ENCODE peak calls at places on chromosomes 4 and X, in eight cellular contexts. P is breast epithelium, I is IMR-90, N is Karpas-422, H is fibroblast of lung, U is body of pancreas, G is GM23248, V is GM23338. J is an unnamed sample. For H3K27me3, the result is how much of the 10 kb centered on the place peaks cover.

GRCh38 chr4:93645120-93645519 is 183.4 kb upstream of the ATOH1 start:
- DNase-seq in N (no peak), V (no peak), P (no peak), U (no peak), G (no peak), I (no peak), H (no peak), J (no peak)

GRCh38 chrX:18681996-18682395 is 10.1 kb upstream of the RS1 start:
- DNase-seq in P (no peak), G (no peak), I (no peak), N (no peak), V (no peak), H (no peak), U (no peak), J (no peak)

GRCh38 chr4:134624365-134624764 is 422.8 kb upstream of the PABPC4L start:
- DNase-seq in U (no peak), N (no peak), H (no peak), I (no peak), V (peak), G (no peak), P (no peak), J (no peak)

GRCh38 chr4:181085584-181085983 is 1157.6 kb upstream of the TENM3 start:
- DNase-seq in V (no peak), H (no peak), P (no peak), N (no peak), G (no peak), U (no peak), I (no peak), J (no peak)

GRCh38 chrX:37350034-37350365 is 836 bp downstream of the PRRG1 start:
- DNase-seq in V (no peak), U (peak), H (peak), N (no peak), G (peak), I (peak), P (no peak), J (no peak)

GRCh38 chr4:121842862-121843261 is 19.2 kb upstream of the CCNA2 start:
- DNase-seq in N (no peak), P (no peak), U (no peak), V (no peak), G (no peak), H (no peak), I (no peak), J (no peak)

GRCh38 chr4:139144161-139144859 is 32.7 kb downstream of the ELF2 start:
- DNase-seq in V (peak), N (no peak), H (peak), G (peak), I (peak), P (no peak), U (peak), J (no peak)

GRCh38 chrX:19578956-19579355 is 63.6 kb upstream of the MAP3K15 start:
- DNase-seq in N (no peak), U (no peak), G (peak), V (no peak), P (no peak), H (no peak), I (no peak), J (no peak)

GRCh38 chrX:132957211-132958085 is 981 bp downstream of the HS6ST2 start:
- DNase-seq in P (no peak), N (no peak), H (no peak), I (no peak), V (peak), G (peak), U (no peak), J (no peak)

GRCh38 chrX:115233497-115234219 is at the start of gene LRCH2:
- DNase-seq in H (no peak), U (no peak), V (peak), N (no peak), I (peak), G (peak), P (no peak), J (no peak)

GRCh38 chrX:70485466-70485865 is 40.8 kb downstream of the DLG3 start:
- DNase-seq in I (no peak), H (no peak), V (peak), N (no peak), U (no peak), P (no peak), G (no peak), J (no peak)

GRCh38 chr4:16725252-16725651 is 173.2 kb downstream of the LDB2 start:
- DNase-seq in P (no peak), V (no peak), I (no peak), H (no peak), N (no peak), G (no peak), U (no peak), J (no peak)

GRCh38 chrX:21745756-21746155 is 12.2 kb downstream of the SMPX start:
- DNase-seq in P (no peak), I (peak), N (peak), U (peak), V (peak), H (peak), G (peak), J (peak)

GRCh38 chr4:6647582-6648230 is 7.2 kb downstream of the MRFAP1 start:
- DNase-seq in P (no peak), U (no peak), N (no peak), H (no peak), V (no peak), G (no peak), I (no peak), J (no peak)

GRCh38 chr4:151784676-151785075 is 23.9 kb upstream of the GATB start:
- DNase-seq in G (no peak), U (no peak), N (no peak), I (no peak), V (no peak), H (no peak), P (no peak), J (no peak)

GRCh38 chrX:14591976-14592375 is 62.6 kb downstream of the GLRA2 start:
- DNase-seq in U (no peak), H (no peak), P (no peak), V (no peak), G (peak), N (no peak), I (no peak), J (no peak)

GRCh38 chr4:106017975-106018374 is 122.7 kb downstream of the NPNT start:
- DNase-seq in U (no peak), N (no peak), I (no peak), P (no peak), V (no peak), G (no peak), H (no peak), J (no peak)

GRCh38 chrX:109952050-109952449 is 50.9 kb upstream of the TMEM164 start:
- DNase-seq in P (no peak), G (peak), V (no peak), I (no peak), U (no peak), N (no peak), H (no peak), J (no peak)

DNA sequence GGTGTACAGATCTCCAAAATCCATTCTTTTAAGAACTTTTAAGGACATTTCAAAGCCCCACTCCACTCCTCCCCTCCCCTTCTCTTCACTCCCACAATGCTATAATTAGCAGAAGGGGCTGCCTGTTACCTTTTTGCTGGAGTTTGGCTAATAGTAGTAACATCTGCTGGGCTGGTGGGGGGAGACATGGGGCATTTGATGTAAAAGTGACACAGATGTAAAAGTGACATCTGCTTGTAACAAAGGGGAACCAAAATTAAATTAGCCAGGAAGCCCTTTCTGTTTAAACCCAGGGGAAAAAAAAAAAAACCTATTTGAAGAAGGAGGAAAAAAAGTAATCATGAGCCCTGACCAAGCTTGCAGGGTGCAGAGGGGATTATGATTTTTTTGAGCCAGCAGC is 5.4 kb upstream of the PHOX2B start:
- DNase-seq in P (no peak), N (no peak), V (no peak), I (no peak), G (no peak), H (no peak), U (no peak), J (no peak)
- H3K27me3 ChIP-seq in P (under half), N (under half), V (half or more), I (half or more), G (half or more), H (under half), U (under half), J (half or more)

GRCh38 chr4:173503330-173504180 is 26.5 kb downstream of the HAND2 start:
- DNase-seq in V (peak), G (no peak), U (no peak), P (no peak), I (no peak), N (no peak), H (no peak), J (no peak)
- H3K27me3 ChIP-seq in V (half or more), G (under half), U (under half), P (under half), I (half or more), N (under half), H (under half), J (half or more)

DNA sequence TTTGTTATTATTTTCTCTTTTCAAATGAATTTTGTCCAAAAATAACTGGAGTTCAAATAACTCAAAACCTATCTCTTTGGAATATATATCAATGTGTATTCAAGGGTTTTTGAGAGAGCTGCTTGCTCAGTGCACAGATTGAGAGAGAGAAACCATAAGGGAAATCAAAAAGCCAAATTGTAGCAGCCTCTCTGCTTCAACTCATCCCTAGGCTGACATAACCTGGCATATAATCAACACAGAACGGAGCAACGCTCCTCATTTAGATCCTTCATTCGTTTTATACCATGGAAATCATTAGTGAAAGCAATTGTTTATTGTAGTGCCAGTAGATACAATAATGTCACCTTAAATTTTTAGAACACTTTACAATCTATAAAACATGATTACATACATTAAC is 1.8 kb upstream of the GPM6A start:
- DNase-seq in V (no peak), P (no peak), N (no peak), U (no peak), I (no peak), G (no peak), H (no peak), J (no peak)
- H3K27me3 ChIP-seq in V (under half), P (under half), N (under half), U (under half), I (under half), G (under half), H (under half), J (under half)

DNA sequence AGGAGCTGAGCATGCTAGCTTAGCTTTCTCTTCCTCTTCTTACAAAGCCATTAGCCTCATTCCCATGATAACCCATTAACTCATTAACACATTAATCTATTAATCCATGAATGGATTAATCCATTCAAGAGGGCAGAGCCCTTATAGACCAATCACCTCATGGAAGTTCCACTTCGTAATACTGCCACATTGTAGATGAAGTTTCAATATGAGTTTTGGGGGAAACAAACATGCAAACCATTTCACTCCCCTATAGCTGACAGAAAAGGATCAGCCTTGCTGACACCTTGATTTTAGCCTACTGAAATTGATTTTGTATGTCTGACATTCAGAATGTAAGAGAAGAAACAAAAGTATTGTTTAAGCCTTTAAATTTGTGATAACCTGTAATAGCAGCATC is 251.8 kb upstream of the GALNTL6 start:
- DNase-seq in P (no peak), U (no peak), H (no peak), I (no peak), V (no peak), G (no peak), N (no peak), J (no peak)
- H3K27me3 ChIP-seq in P (under half), U (under half), H (under half), I (under half), V (under half), G (under half), N (under half), J (under half)

GRCh38 chrX:123339201-123339905 is 155.3 kb downstream of the GRIA3 start:
- DNase-seq in P (no peak), N (peak), G (peak), I (no peak), V (no peak), H (no peak), U (no peak), J (no peak)

GRCh38 chrX:123336666-123337065 is 152.6 kb downstream of the GRIA3 start:
- DNase-seq in V (no peak), I (no peak), U (no peak), N (no peak), P (no peak), G (peak), H (no peak), J (no peak)

GRCh38 chrX:123338240-123338639 is 154.2 kb downstream of the GRIA3 start:
- DNase-seq in H (no peak), I (no peak), G (no peak), V (no peak), N (no peak), U (no peak), P (no peak), J (no peak)

GRCh38 chrX:123340691-123341090 is 156.6 kb downstream of the GRIA3 start:
- DNase-seq in G (peak), P (no peak), H (no peak), N (no peak), I (no peak), V (no peak), U (no peak), J (no peak)
- H3K27me3 ChIP-seq in G (under half), P (under half), H (under half), N (under half), I (under half), V (under half), U (under half), J (under half)

DNA sequence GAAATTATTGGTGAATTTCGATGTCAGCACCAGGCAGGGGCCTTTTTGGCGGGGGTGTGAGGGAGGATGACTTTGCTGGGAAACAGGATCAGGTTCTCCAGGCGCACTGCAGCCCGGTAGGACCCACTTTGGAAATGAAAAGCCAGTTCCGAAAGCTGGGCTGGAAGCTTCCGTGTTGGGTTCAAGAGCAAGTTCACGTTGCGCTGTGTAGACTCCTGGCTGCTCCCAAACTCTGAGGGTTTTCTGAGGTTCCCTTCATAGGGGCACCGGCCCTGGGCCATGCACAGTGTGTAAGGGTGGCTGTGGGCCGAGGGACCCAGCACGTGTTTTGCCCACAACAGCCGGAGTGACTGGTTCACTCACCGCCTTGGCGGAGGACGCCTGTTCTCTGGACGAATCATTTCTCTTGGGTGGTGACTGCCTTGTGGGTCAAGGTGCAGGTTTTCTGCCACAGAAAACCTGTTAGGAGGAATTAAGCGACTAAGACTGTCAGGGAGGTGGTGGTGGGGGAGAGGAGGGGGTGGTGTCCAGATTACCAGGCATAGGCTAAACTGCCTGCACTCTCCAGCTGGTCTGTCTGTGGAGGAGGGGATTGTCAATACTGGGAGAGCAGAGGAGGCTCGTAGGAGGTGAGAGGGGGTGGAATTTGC is 8.0 kb downstream of the SHOX start:
- DNase-seq in N (no peak), U (no peak), I (no peak), V (peak), P (peak), H (no peak), G (no peak), J (no peak)
- H3K27me3 ChIP-seq in N (under half), U (under half), I (under half), V (half or more), P (under half), H (under half), G (under half), J (half or more)

DNA sequence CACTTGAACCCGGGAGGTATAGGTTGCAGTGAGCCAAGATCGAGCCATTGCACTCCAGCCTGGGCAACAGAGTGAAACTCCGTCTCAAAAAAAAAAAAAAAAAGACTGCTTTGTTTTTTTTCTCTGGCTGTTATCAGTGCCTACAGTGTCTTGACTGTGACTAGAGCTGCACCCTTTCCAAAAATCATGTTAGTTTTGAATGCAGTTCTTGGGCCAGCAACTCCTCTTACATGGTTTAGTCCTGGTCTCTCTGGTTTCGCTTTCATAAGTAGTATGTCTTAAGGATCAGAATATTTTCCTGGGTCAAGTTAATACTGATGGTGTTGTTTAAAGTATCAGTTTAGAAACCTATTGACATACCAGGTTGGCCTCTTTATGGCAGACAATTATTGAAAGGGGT is 34.2 kb upstream of the NALF2 start:
- DNase-seq in H (no peak), P (no peak), I (no peak), G (no peak), V (no peak), N (no peak), U (no peak), J (no peak)
- H3K27me3 ChIP-seq in H (under half), P (under half), I (under half), G (under half), V (under half), N (under half), U (under half), J (under half)

DNA sequence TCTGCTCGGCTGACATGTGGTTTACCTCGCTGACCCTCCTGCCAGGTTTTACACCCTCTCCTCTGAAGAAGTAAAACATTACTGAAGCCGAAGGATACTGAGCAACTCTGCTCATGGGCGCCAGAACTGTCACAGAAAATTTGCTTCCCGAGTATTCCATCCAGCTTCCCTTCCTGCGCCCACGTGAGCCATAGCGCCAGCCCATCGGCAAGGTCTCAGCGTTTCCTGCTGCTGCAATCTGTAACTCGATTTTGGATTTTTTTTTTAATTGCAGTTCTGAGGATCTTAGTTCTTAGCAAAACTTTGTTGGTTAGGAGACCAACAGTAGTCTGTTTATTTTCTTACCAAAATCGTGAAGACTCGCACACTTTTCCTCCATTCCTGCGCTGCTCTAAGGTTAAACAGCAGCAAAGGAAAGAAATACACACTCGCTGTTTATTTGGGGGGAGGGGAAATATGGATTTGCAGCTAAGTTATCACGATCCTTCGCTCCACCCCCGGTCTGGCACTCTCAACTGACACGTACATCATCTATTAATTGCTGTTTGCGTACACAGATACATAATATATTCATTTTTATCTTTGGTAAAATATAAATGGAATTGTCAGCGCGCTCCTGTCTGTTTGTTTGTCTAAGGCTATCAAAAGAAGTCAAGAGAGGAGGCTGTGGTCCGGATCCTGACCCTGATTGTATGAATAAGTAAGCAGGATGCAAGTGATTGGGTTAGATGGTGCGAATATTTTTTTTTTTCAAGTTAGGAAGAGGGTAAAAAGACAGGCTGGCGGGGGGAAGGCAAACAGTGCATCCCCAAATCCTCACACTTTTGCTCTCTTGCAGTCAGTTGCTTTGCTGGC is at the start of gene TLL1:
- DNase-seq in N (no peak), G (no peak), H (peak), P (no peak), I (no peak), V (peak), U (peak), J (no peak)
- H3K27me3 ChIP-seq in N (under half), G (under half), H (under half), P (under half), I (under half), V (half or more), U (under half), J (under half)

GRCh38 chrX:107940095-107940494 is 42.1 kb downstream of the TEX13B start:
- DNase-seq in I (no peak), U (no peak), N (no peak), H (peak), P (no peak), V (no peak), G (no peak), J (no peak)
- H3K27me3 ChIP-seq in I (under half), U (under half), N (under half), H (under half), P (under half), V (under half), G (under half), J (under half)

J was measured in CD4-positive, alpha-beta T cell.